ENCODE peak calls at places on chromosomes 6 and 20, in five cellular contexts. One of them, this sample, is unnamed.

GRCh38 chr6:2877960-2878359 is 25.1 kb downstream of the SERPINB9 start:
- DNase-seq in AG09319: no peak
- DNase-seq in neural progenitor cell: no peak
- DNase-seq in mucosa of descending colon: no peak
- DNase-seq in fibroblast of mammary gland: no peak
- DNase-seq in this sample: no peak

GRCh38 chr6:86087954-86088353 is 445.3 kb upstream of the SYNCRIP start:
- DNase-seq in AG09319: no peak
- DNase-seq in neural progenitor cell: no peak
- DNase-seq in mucosa of descending colon: no peak
- DNase-seq in fibroblast of mammary gland: no peak
- DNase-seq in this sample: no peak

GRCh38 chr20:437787-438486 is 24.4 kb downstream of the TBC1D20 start:
- DNase-seq in AG09319: no peak
- DNase-seq in neural progenitor cell: no peak
- DNase-seq in mucosa of descending colon: no peak
- DNase-seq in fibroblast of mammary gland: no peak
- DNase-seq in this sample: no peak

GRCh38 chr6:26183237-26183580 is 96.0 kb downstream of the HFE start:
- DNase-seq in AG09319: no peak
- DNase-seq in neural progenitor cell: no peak
- DNase-seq in mucosa of descending colon: no peak
- DNase-seq in fibroblast of mammary gland: no peak
- DNase-seq in this sample: no peak

GRCh38 chr20:40882173-40882572 is 146.4 kb upstream of the TOP1 start:
- DNase-seq in AG09319: no peak
- DNase-seq in neural progenitor cell: no peak
- DNase-seq in mucosa of descending colon: no peak
- DNase-seq in fibroblast of mammary gland: no peak
- DNase-seq in this sample: no peak

GRCh38 chr6:149431905-149432775 is 32.1 kb downstream of the SUMO4 start:
- DNase-seq in AG09319: peak; percentile 51
- DNase-seq in neural progenitor cell: peak; percentile 96
- DNase-seq in mucosa of descending colon: peak; percentile 87
- DNase-seq in fibroblast of mammary gland: peak; percentile 81
- DNase-seq in this sample: peak; percentile 87

GRCh38 chr6:43278524-43279078 is 19.5 kb upstream of the SLC22A7 start:
- DNase-seq in AG09319: no peak
- DNase-seq in neural progenitor cell: no peak
- DNase-seq in mucosa of descending colon: peak; percentile 50
- DNase-seq in fibroblast of mammary gland: peak; percentile 8
- DNase-seq in this sample: no peak

GRCh38 chr20:61942526-61942925 is 123.2 kb downstream of the TAF4 start:
- DNase-seq in AG09319: no peak
- DNase-seq in neural progenitor cell: no peak
- DNase-seq in mucosa of descending colon: peak; percentile 23
- DNase-seq in fibroblast of mammary gland: no peak
- DNase-seq in this sample: no peak

GRCh38 chr20:19099586-19100555 is 112.6 kb upstream of the SLC24A3 start:
- DNase-seq in AG09319: no peak
- DNase-seq in neural progenitor cell: no peak
- DNase-seq in mucosa of descending colon: no peak
- DNase-seq in fibroblast of mammary gland: no peak
- DNase-seq in this sample: no peak

GRCh38 chr6:46350714-46351113 is 140.5 kb downstream of the RCAN2 start:
- DNase-seq in AG09319: no peak
- DNase-seq in neural progenitor cell: no peak
- DNase-seq in mucosa of descending colon: no peak
- DNase-seq in fibroblast of mammary gland: peak; percentile 23
- DNase-seq in this sample: no peak

GRCh38 chr20:48407710-48408109 is 420.1 kb downstream of the PREX1 start:
- DNase-seq in AG09319: no peak
- DNase-seq in neural progenitor cell: no peak
- DNase-seq in mucosa of descending colon: no peak
- DNase-seq in fibroblast of mammary gland: no peak
- DNase-seq in this sample: no peak

GRCh38 chr6:118548136-118548535 is at the start of gene PLN:
- DNase-seq in AG09319: no peak
- DNase-seq in neural progenitor cell: no peak
- DNase-seq in mucosa of descending colon: no peak
- DNase-seq in fibroblast of mammary gland: no peak
- DNase-seq in this sample: no peak

GRCh38 chr20:25486377-25486776 is 78.9 kb downstream of the GINS1 start:
- DNase-seq in AG09319: no peak
- DNase-seq in neural progenitor cell: no peak
- DNase-seq in mucosa of descending colon: no peak
- DNase-seq in fibroblast of mammary gland: peak; percentile 45
- DNase-seq in this sample: no peak

GRCh38 chr6:42138190-42138589 is 4.2 kb downstream of the C6orf132 start:
- DNase-seq in AG09319: no peak
- DNase-seq in neural progenitor cell: no peak
- DNase-seq in mucosa of descending colon: no peak
- DNase-seq in fibroblast of mammary gland: no peak
- DNase-seq in this sample: no peak

GRCh38 chr6:42137192-42137753 is 5.1 kb downstream of the C6orf132 start:
- DNase-seq in AG09319: no peak
- DNase-seq in neural progenitor cell: no peak
- DNase-seq in mucosa of descending colon: peak; percentile 65
- DNase-seq in fibroblast of mammary gland: no peak
- DNase-seq in this sample: peak; percentile 43

GRCh38 chr6:42135161-42135560 is 7.3 kb downstream of the C6orf132 start:
- DNase-seq in AG09319: no peak
- DNase-seq in neural progenitor cell: no peak
- DNase-seq in mucosa of descending colon: no peak
- DNase-seq in fibroblast of mammary gland: no peak
- DNase-seq in this sample: no peak

GRCh38 chr6:42135722-42136121 is 6.7 kb downstream of the C6orf132 start:
- DNase-seq in AG09319: no peak
- DNase-seq in neural progenitor cell: no peak
- DNase-seq in mucosa of descending colon: no peak
- DNase-seq in fibroblast of mammary gland: no peak
- DNase-seq in this sample: no peak

DNA sequence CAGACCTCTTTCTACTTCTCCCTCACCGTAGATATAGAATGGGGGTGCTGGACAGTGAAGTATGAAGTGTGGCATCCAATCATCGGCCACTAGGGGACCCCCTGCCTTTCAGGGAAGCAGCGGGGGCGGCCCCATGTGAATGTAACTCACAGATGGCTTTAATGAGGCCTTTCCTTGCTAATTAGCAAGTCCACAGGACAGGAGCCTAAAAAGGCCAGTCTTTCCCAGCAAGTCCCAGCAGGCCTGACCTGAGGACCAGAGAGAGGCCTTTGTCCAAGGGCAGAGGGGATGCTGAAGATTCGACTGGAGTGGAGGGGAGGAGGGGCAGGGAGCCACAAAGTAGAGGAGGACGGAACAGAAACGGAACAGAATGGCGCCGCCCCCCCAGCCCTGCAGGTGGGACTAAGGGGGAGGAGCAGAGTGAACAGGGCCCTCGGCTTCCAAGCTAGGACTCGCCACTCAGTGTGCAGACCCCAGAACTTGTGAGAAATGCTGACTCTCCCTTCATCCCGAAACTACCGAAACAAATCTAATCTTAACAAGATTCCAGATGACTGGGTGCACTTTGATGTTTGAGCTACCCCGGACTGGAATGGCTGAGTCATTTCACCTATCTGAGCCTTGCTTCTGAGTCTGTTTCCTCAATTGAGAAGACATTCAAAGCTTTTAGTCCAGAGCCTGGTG is 5.8 kb downstream of the C6orf132 start:
- DNase-seq in AG09319: no peak
- DNase-seq in neural progenitor cell: peak; percentile 90
- DNase-seq in mucosa of descending colon: no peak
- DNase-seq in fibroblast of mammary gland: peak; percentile 70
- DNase-seq in this sample: peak; percentile 53
- TF ChIP-seq CTCF in AG09319: peak; percentile 40
- TF ChIP-seq CTCF in neural progenitor cell: peak; percentile 67
- TF ChIP-seq CTCF in mucosa of descending colon: no peak
- TF ChIP-seq CTCF in fibroblast of mammary gland: peak; percentile 20
- TF ChIP-seq CTCF in this sample: no peak

GRCh38 chr6:160261120-160261450 is 2.5 kb upstream of the SLC22A2 start:
- DNase-seq in AG09319: no peak
- DNase-seq in neural progenitor cell: no peak
- DNase-seq in mucosa of descending colon: no peak
- DNase-seq in fibroblast of mammary gland: no peak
- DNase-seq in this sample: no peak

GRCh38 chr6:160261991-160262718 is 3.5 kb upstream of the SLC22A2 start:
- DNase-seq in AG09319: no peak
- DNase-seq in neural progenitor cell: no peak
- DNase-seq in mucosa of descending colon: no peak
- DNase-seq in fibroblast of mammary gland: no peak
- DNase-seq in this sample: no peak

GRCh38 chr6:160259143-160259425 is 463 bp upstream of the SLC22A2 start:
- DNase-seq in AG09319: no peak
- DNase-seq in neural progenitor cell: no peak
- DNase-seq in mucosa of descending colon: no peak
- DNase-seq in fibroblast of mammary gland: no peak
- DNase-seq in this sample: no peak

GRCh38 chr6:160259585-160259984 is 964 bp upstream of the SLC22A2 start:
- DNase-seq in AG09319: no peak
- DNase-seq in neural progenitor cell: peak; percentile 33
- DNase-seq in mucosa of descending colon: no peak
- DNase-seq in fibroblast of mammary gland: no peak
- DNase-seq in this sample: no peak

DNA sequence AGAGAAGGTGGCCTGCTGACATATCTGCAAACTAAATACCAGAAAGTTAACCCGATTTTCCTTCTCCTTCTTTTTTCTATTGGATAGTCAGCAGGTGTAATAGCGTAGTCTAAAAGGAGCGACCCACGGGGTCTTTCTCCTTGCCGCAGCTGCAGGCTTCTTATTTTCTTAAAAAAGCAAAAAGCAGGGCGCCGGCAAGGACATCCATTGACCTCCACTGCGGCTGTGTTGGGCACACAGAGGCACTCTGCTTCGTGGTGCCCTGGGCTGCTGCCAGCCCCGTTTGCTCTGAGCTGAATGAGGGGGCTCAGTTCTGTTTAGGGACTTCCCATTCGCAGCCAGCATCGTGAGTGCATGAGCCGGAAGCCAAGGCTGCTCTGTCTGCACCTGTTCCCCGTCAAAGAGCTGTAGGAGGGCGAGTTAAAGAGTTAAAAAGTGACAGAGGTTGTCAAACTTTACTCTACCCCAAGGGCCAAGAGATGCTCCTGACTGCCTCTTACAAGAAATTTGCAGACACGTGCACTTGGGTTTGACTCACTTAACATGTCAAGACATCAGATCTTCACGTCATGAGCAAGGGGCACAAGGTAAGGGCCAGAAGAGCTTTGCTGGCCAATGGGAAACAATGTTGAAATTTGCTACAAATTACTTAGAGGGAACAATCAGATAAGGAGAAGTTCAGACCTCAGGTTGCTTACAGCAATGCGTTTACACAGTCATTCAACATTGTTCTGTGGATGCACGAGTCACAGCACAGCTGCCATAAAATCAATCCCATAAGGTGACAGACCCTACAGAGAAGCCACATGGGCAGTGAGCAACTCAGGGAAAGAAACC is 1.9 kb upstream of the SLC22A2 start:
- DNase-seq in AG09319: no peak
- DNase-seq in neural progenitor cell: no peak
- DNase-seq in mucosa of descending colon: no peak
- DNase-seq in fibroblast of mammary gland: peak; percentile 4
- DNase-seq in this sample: no peak
- TF ChIP-seq CTCF in AG09319: no peak
- TF ChIP-seq CTCF in neural progenitor cell: no peak
- TF ChIP-seq CTCF in mucosa of descending colon: no peak
- TF ChIP-seq CTCF in fibroblast of mammary gland: no peak
- TF ChIP-seq CTCF in this sample: no peak

DNA sequence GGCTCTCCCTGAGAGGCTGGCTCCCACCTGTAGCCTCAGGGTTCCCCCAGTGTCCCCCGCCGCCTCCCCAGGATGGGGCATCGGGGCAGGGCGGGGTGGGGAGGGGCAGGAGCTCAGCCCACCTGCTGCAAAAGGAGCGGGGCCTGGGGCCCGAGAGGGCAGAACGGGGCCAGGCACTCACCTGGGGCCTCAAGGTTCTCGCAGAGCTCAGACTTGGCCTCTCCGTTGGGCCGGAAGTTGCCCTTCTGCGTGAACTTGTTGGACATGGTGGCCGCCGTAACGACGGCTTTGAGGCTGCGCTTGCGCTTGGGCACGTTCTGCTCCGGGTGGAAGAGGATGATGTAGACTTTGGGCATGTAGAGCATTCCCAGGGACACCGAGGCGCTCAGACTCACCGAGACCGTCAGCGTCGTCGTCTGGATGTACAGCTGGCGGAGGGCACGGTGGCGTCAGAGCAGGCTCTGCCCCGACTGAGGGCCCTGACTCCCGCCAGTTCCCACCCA is 117.9 kb downstream of the GRM4 start:
- DNase-seq in AG09319: no peak
- DNase-seq in neural progenitor cell: no peak
- DNase-seq in mucosa of descending colon: peak; percentile 49
- DNase-seq in fibroblast of mammary gland: no peak
- DNase-seq in this sample: no peak
- TF ChIP-seq CTCF in AG09319: no peak
- TF ChIP-seq CTCF in neural progenitor cell: peak; percentile 2
- TF ChIP-seq CTCF in mucosa of descending colon: no peak
- TF ChIP-seq CTCF in fibroblast of mammary gland: no peak
- TF ChIP-seq CTCF in this sample: no peak

DNA sequence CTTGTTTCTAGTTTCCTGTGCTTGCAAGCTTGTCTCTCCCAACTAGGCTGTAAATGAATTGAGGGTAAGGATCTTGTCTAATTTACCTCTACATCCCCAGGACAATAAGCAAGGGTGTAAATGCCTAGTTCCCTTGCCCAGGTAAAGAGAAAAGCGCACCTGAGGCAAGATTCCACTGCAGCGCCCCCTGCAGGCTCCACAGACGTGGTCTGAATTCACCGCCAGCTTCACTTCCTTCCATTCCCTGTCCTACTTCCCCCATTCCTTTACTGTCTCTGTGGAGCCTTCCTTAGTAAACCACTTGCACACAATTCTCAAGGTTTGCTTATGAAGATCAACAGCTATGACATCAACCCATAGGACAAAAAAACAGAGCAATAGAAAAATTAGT is 42.3 kb downstream of the ANKEF1 start:
- DNase-seq in AG09319: no peak
- DNase-seq in neural progenitor cell: peak; percentile 36
- DNase-seq in mucosa of descending colon: no peak
- DNase-seq in fibroblast of mammary gland: no peak
- DNase-seq in this sample: no peak
- TF ChIP-seq CTCF in AG09319: peak; percentile 7
- TF ChIP-seq CTCF in neural progenitor cell: peak; percentile 70
- TF ChIP-seq CTCF in mucosa of descending colon: no peak
- TF ChIP-seq CTCF in fibroblast of mammary gland: peak; percentile 31
- TF ChIP-seq CTCF in this sample: peak; percentile 28

GRCh38 chr6:159826968-159827647 is 27.0 kb downstream of the PNLDC1 start:
- DNase-seq in AG09319: no peak
- DNase-seq in neural progenitor cell: no peak
- DNase-seq in mucosa of descending colon: no peak
- DNase-seq in fibroblast of mammary gland: no peak
- DNase-seq in this sample: no peak
- TF ChIP-seq CTCF in AG09319: no peak
- TF ChIP-seq CTCF in neural progenitor cell: no peak
- TF ChIP-seq CTCF in mucosa of descending colon: no peak
- TF ChIP-seq CTCF in fibroblast of mammary gland: no peak
- TF ChIP-seq CTCF in this sample: no peak

DNA sequence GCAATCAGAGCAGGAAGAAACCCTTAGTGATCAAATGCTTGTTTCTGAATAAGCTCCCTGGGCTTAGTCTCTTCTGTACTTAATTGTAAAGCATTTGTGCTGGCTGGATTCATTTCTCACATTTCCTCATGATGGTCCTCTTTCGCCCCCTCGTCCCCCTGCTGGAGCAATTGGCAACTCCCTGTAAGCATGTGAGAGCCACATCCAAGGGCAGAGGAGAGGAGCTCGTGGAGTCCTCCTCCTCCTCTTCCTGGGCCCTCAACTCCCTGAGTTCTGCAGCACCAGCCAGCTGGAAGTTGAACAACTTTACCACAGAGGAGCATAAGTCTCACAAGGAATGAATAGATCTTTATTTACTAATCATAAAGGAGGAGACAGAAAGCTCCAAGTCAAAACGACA is 12.6 kb downstream of the ANKEF1 start:
- DNase-seq in AG09319: no peak
- DNase-seq in neural progenitor cell: peak; percentile 60
- DNase-seq in mucosa of descending colon: no peak
- DNase-seq in fibroblast of mammary gland: peak; percentile 11
- DNase-seq in this sample: peak; percentile 18
- TF ChIP-seq CTCF in AG09319: peak; percentile 27
- TF ChIP-seq CTCF in neural progenitor cell: peak; percentile 57
- TF ChIP-seq CTCF in mucosa of descending colon: no peak
- TF ChIP-seq CTCF in fibroblast of mammary gland: peak; percentile 20
- TF ChIP-seq CTCF in this sample: no peak

This sample was measured in MCF 10A.